ENCODE peak calls at places on chromosomes 1 and 21, in nine cellular contexts. U is uterus, G is H1, I is kidney, Z is upper lobe of right lung, A is DND-41, H is right atrium auricular region, B is endodermal cell, S is heart left ventricle. W is an unnamed sample.

GRCh38 chr1:195965036-195965435 is 643.2 kb downstream of the KCNT2 start:
- DNase-seq in S (no peak), U (no peak), A (no peak), H (no peak), Z (no peak), B (no peak), G (no peak), I (no peak), W (no peak)

GRCh38 chr1:156608981-156609380 is 7.7 kb upstream of the GPATCH4 start:
- DNase-seq in B (peak; percentile 73), I (no peak), H (no peak), Z (peak; percentile 52), S (no peak), U (no peak), G (peak; percentile 62), A (peak; percentile 53), W (peak; percentile 56)

GRCh38 chr21:15121097-15121654 is 56.4 kb upstream of the NRIP1 start:
- DNase-seq in A (no peak), U (no peak), Z (no peak), H (no peak), S (no peak), G (no peak), B (no peak), I (no peak), W (no peak)

GRCh38 chr21:43372663-43373386 is 54.1 kb downstream of the SIK1 start:
- DNase-seq in U (no peak), A (no peak), H (no peak), S (no peak), Z (peak; percentile 86), I (peak; percentile 86), G (no peak), B (no peak), W (no peak)

GRCh38 chr1:224733021-224733911 is 117.1 kb downstream of the CNIH3 start:
- DNase-seq in H (peak; percentile 68), Z (no peak), G (no peak), A (no peak), S (no peak), B (no peak), U (no peak), I (no peak), W (peak; percentile 29)

GRCh38 chr21:46471514-46471913 is 12.8 kb downstream of the DIP2A start:
- DNase-seq in A (no peak), U (no peak), H (no peak), I (no peak), B (no peak), Z (no peak), S (no peak), G (no peak), W (no peak)

GRCh38 chr1:247679639-247680038 is at the start of gene OR13G1:
- DNase-seq in U (no peak), I (no peak), Z (no peak), B (no peak), H (no peak), G (no peak), A (no peak), S (no peak), W (no peak)

GRCh38 chr1:7560128-7560527 is 211.0 kb upstream of the VAMP3 start:
- DNase-seq in U (no peak), A (no peak), S (no peak), Z (peak; percentile 40), H (no peak), B (no peak), G (no peak), I (peak; percentile 41), W (no peak)

GRCh38 chr1:9780554-9781110 is 43.1 kb downstream of the CLSTN1 start:
- DNase-seq in B (no peak), H (no peak), I (no peak), G (no peak), Z (no peak), S (no peak), U (no peak), A (no peak), W (no peak)

GRCh38 chr1:165876121-165876520 is 48.7 kb downstream of the UCK2 start:
- DNase-seq in Z (no peak), A (no peak), B (no peak), I (no peak), G (no peak), H (no peak), U (no peak), S (no peak), W (no peak)

GRCh38 chr1:116420417-116421200 is 47.6 kb downstream of the ATP1A1 start:
- DNase-seq in B (no peak), H (no peak), A (peak; percentile 27), Z (no peak), U (no peak), G (no peak), S (no peak), I (no peak), W (no peak)

GRCh38 chr1:48470506-48470905 is 1.5 kb downstream of the SPATA6 start:
- DNase-seq in H (no peak), B (peak; percentile 74), Z (no peak), A (no peak), I (peak; percentile 73), U (peak; percentile 42), S (peak; percentile 37), G (peak; percentile 44), W (peak; percentile 59)

GRCh38 chr1:201015551-201016091 is 7.9 kb downstream of the KIF21B start:
- DNase-seq in H (no peak), Z (no peak), U (no peak), I (peak; percentile 18), A (no peak), S (no peak), B (peak; percentile 56), G (no peak), W (no peak)

GRCh38 chr1:27659497-27660299 is 12.3 kb downstream of the IFI6 start:
- DNase-seq in H (peak; percentile 94), U (peak; percentile 90), Z (peak; percentile 97), G (peak; percentile 97), I (peak; percentile 97), B (peak; percentile 96), S (peak; percentile 95), A (peak; percentile 91), W (peak; percentile 96)
- H3K4me1 ChIP-seq in H (peaks cover 65% of the 10 kb centered on the region), U (peaks cover 3% of the 10 kb centered on the region), Z (peaks cover 36% of the 10 kb centered on the region), G (peaks cover 28% of the 10 kb centered on the region), I (peaks cover 19% of the 10 kb centered on the region), B (no peaks in the 10 kb centered on the region), S (peaks cover 67% of the 10 kb centered on the region), A (peaks cover 70% of the 10 kb centered on the region), W (peaks cover 30% of the 10 kb centered on the region)

DNA sequence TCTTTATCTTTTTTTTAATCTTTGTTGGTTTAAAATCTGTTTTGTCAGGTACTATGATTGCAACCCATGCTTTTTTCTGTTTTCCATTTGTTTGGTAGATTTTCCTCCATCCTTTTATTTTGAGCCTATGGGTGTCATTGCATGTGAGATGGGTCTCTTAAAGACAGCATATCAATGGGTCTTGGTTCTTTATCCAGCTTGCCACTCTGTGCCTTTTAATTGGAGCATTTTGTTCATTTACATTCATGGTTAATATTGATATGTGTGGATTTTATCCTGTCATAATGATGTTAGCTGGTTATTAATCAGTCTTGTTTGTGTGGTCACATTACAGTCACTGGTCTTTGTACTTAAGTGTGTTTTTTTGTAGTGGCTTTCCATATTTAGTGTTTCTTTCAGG is 159.9 kb downstream of the CENPF start:
- DNase-seq in B (no peak), I (no peak), A (no peak), H (no peak), G (no peak), U (no peak), Z (no peak), S (no peak), W (no peak)
- H3K9me3 ChIP-seq in B (peaks cover 44% of the 10 kb centered on the region), I (peaks cover 19% of the 10 kb centered on the region), A (peaks cover 9% of the 10 kb centered on the region), H (no peaks in the 10 kb centered on the region), G (peaks cover under 1% of the 10 kb centered on the region), U (no peaks in the 10 kb centered on the region), Z (peaks cover 25% of the 10 kb centered on the region), S (peaks cover 14% of the 10 kb centered on the region), W (no peaks in the 10 kb centered on the region)

GRCh38 chr1:6510493-6510892 is 19.0 kb upstream of the PLEKHG5 start:
- DNase-seq in H (no peak), S (no peak), Z (no peak), A (no peak), U (no peak), G (no peak), B (no peak), I (peak; percentile 45), W (no peak)

GRCh38 chr1:6508876-6509602 is 17.6 kb upstream of the PLEKHG5 start:
- DNase-seq in A (no peak), H (no peak), G (no peak), Z (no peak), S (no peak), I (peak; percentile 55), U (no peak), B (peak; percentile 45), W (no peak)

GRCh38 chr1:6511056-6511455 is 19.6 kb upstream of the PLEKHG5 start:
- DNase-seq in U (no peak), B (no peak), S (no peak), I (peak; percentile 57), H (no peak), G (no peak), Z (no peak), A (no peak), W (no peak)

GRCh38 chr1:6508154-6508875 is 16.8 kb upstream of the PLEKHG5 start:
- DNase-seq in S (no peak), Z (no peak), H (no peak), U (no peak), A (no peak), I (peak; percentile 43), B (peak; percentile 41), G (no peak), W (no peak)

DNA sequence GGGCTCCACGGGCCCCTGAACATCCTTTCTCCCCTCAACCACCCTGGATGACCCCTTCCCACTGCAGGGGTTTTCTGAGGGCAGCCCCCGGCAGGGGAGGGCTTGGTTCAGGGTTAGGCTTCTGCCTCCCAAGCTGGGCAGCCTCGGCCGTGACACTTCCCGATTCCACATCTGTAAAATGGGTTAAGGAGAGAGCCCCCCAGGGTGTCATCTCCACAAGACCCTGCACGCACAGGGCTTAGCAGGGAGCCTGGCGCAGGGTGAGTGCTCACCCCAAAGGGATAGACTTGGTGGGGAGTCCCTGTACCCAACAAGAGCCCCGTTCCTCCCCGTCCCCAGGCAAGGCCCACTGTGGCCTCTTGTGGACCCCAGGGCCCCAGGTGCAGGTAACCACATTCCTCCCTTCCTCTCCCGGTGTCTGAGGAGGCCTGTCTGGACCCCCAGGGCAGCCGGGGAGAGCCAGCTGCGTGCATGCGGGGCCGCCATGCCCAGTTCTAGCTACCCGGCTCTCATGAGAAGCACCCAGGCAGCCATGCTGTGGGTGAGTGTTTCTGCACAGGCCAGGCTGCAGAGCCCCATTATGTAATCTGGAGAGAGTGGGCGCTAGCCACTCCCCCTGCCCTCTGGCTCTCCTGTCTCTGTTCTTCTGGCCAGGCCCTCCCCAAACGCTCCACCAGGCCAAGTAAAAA is 18.3 kb upstream of the PLEKHG5 start:
- DNase-seq in B (no peak), A (no peak), G (no peak), Z (peak; percentile 78), S (no peak), H (no peak), U (no peak), I (peak; percentile 62), W (no peak)
- H3K4me1 ChIP-seq in B (no peaks in the 10 kb centered on the region), A (no peaks in the 10 kb centered on the region), G (no peaks in the 10 kb centered on the region), Z (peaks cover 5% of the 10 kb centered on the region), S (no peaks in the 10 kb centered on the region), H (peaks cover 19% of the 10 kb centered on the region), U (no peaks in the 10 kb centered on the region), I (no peaks in the 10 kb centered on the region), W (peaks cover 6% of the 10 kb centered on the region)

DNA sequence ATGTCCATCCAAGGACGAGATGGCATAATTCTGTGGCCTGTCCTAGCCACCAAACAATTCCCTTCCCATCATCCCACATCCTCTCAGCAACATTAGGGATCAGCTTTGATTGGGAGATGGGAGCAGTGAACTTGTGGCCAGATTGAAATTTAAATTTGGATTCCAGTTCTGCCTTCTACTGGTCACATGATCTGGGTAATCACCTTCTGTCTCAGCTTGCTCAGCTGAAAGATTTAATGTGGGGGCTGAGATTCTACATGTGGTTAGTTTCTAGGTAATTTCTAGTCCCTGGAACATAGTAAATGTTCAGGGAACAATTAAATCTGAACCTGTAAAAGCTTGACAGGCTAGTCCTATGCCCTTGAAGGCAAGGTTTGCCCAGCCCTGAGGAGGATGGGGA is 3.2 kb downstream of the MYOCOS start:
- DNase-seq in H (no peak), I (no peak), Z (no peak), G (no peak), U (no peak), S (no peak), B (no peak), A (no peak), W (no peak)
- H3K9me3 ChIP-seq in H (no peaks in the 10 kb centered on the region), I (no peaks in the 10 kb centered on the region), Z (no peaks in the 10 kb centered on the region), G (no peaks in the 10 kb centered on the region), U (no peaks in the 10 kb centered on the region), S (no peaks in the 10 kb centered on the region), B (no peaks in the 10 kb centered on the region), A (no peaks in the 10 kb centered on the region), W (no peaks in the 10 kb centered on the region)